ENCODE peak calls at places on chromosomes 16 and 17, in four cellular contexts. E is iPS DF 6.9, F is transverse colon, R is cardiac muscle cell. P is an unnamed sample.

GRCh38 chr16:88848557-88848956 is 8.2 kb downstream of the GALNS start:
- DNase-seq in R (no peak), E (no peak), F (no peak), P (no peak)

GRCh38 chr17:28597606-28598383 is 1.0 kb downstream of the SPAG5 start:
- DNase-seq in E (no peak), F (no peak), R (no peak), P (no peak)

GRCh38 chr17:8488931-8489330 is 53.2 kb downstream of the NDEL1 start:
- DNase-seq in R (no peak), E (no peak), F (no peak), P (peak)

GRCh38 chr16:49631521-49632041 is 224.3 kb downstream of the ZNF423 start:
- DNase-seq in F (no peak), R (no peak), E (no peak), P (no peak)

GRCh38 chr17:17684901-17685774 is 3.9 kb downstream of the RAI1 start:
- DNase-seq in R (no peak), F (no peak), E (no peak), P (peak)

GRCh38 chr17:61447358-61447757 is 4.9 kb upstream of the TBX4 start:
- DNase-seq in R (no peak), F (no peak), E (no peak), P (no peak)

GRCh38 chr16:88442811-88443576 is 10.1 kb upstream of the ZFPM1 start:
- DNase-seq in F (peak), E (peak), R (peak), P (no peak)

GRCh38 chr17:58412910-58413630 is 4.3 kb downstream of the RNF43 start:
- DNase-seq in R (no peak), F (no peak), E (no peak), P (peak)

GRCh38 chr17:64131606-64132270 is 1.8 kb upstream of the ERN1 start:
- DNase-seq in R (no peak), E (no peak), F (no peak), P (no peak)

GRCh38 chr17:41402161-41402560 is 4.8 kb upstream of the KRT31 start:
- DNase-seq in E (no peak), R (no peak), F (no peak), P (no peak)

GRCh38 chr17:72719206-72719581 is 373.3 kb downstream of the SLC39A11 start:
- DNase-seq in F (no peak), R (no peak), E (no peak), P (no peak)

DNA sequence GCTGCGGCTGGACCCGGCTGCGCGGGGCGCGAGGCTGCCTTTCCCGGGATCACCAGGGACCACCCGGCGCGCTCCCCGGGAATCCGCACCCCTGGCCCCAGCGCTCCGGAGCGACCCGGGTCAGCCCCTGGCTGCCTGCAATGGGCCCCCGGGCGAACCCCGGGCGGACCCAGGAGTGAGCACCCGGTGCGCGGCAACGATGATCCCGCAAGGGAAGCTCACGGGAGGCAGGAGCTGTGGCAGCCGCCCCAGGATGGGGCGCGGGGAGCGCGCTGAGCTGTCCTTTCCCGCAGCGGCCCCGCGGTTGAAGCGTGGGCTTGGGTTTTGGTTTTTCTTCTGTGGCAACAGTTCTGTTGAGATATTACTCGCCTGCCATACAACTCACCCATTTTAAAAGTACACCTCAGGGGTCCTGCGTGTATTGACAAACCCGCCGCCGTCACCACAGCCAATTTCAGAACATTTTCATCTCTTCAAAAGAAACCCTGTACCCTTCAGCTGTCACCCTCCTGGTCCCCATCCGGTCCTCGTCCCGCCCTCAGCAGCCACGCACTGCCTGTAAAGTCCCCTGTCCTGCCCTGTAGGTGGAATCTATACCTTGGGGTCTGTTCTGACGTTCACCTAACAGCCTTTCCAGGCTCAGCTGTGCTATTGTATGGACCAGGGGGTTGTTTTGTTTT is 12.8 kb downstream of the CHMP6 start:
- DNase-seq in E (no peak), R (no peak), F (no peak), P (no peak)
- H3K4me3 ChIP-seq in E (peak), R (peak), F (peak), P (peak)

GRCh38 chr16:4803479-4804243 is 1.2 kb upstream of the ROGDI start:
- DNase-seq in R (no peak), F (no peak), E (no peak), P (no peak)
- H3K4me3 ChIP-seq in R (peak), F (peak), E (no peak), P (peak)

GRCh38 chr17:75272848-75273184 is 1.8 kb upstream of the MIF4GD start:
- DNase-seq in R (no peak), E (no peak), F (no peak), P (no peak)
- H3K4me3 ChIP-seq in R (no peak), E (no peak), F (no peak), P (no peak)

DNA sequence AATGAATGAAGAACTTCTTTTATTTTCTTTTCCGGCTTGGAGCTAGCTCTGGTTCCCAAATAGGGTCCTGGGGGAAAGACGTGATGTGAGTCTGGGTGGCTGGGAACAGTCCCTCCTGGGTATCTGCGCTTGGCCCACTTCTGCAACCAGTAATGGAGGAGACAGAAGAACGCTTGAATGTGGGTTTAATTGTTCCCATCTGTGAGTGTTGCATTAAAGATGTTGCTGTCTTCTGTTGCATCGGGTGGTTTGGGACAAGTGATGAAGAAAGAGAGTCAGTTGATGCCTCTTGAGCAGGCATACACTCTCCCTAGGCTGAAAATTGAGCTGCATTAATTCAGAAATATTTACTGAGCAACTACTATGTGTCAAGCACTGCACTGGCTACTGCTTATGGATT is 511.1 kb downstream of the CDH13 start:
- DNase-seq in E (no peak), R (no peak), F (no peak), P (no peak)
- H3K4me3 ChIP-seq in E (no peak), R (no peak), F (peak), P (peak)

DNA sequence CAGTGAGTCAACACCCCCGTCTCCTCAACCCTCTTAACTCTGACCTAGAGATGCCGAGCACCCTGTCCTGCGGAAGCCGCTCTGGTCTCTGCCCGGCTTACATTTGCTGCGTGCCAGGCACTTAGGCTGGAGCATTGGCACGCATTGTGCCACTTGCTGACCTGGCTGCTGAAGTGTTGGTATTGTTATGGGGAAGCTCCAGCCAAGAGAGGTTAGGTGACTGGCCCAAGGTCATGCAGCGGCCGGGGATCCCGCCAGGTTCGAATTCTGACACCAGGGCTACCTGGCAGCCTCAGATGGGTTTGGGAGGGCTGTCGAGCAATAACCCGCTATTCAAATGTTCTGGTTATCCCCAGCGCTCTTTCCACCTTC is 5.0 kb upstream of the HSD17B1 start:
- DNase-seq in R (no peak), F (no peak), E (no peak), P (no peak)
- H3K4me3 ChIP-seq in R (no peak), F (peak), E (peak), P (no peak)

DNA sequence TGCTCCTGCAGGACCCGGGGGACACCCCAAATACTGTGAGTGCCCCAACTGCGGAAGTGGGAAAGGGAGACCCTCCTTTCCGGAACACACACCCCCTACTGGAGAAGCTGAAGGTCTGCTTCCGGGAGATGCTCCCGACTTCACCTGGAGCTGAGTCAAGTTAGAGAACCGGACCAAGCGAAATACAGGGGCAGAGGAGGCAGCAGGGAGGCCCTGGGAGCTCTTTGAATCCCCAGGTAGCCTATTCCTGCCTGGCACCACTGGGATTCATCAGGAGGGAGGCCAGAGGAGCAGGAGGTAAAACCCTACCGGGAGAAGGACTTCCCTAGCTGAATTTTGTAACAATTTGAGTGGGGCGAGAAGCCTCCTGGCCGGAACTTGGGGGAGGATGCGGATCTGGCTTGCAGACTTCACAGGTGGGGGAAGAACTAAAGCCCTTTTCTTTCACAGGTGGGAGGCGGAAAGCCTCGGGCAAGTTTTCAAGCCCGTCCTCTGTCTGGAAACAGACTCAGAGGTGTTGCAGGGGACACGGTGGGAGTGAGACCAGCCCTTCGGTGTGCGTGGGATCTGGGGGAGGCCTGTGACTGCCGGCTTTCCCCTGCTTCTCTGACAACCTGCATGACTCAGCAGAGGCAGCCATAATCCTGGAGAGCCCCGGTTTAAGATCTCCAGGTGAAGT is 22.4 kb upstream of the TEKT1 start:
- DNase-seq in R (no peak), F (no peak), E (peak), P (no peak)
- H3K4me3 ChIP-seq in R (no peak), F (no peak), E (peak), P (no peak)